ENCODE peak calls at places on chromosome 20, in eight cellular contexts. U, L, W, R, A, Z, Y and H are unnamed samples.

GRCh38 chr20:38307371-38308046 is 3.6 kb downstream of the BPI start:
- DNase-seq in Z (no peak), U (peak), A (no peak), L (no peak), W (no peak), R (no peak), Y (no peak), H (no peak)

GRCh38 chr20:57306747-57307146 is 22.9 kb upstream of the SPO11 start:
- DNase-seq in A (no peak), R (no peak), W (no peak), U (no peak), Y (no peak), L (no peak), Z (no peak), H (no peak)

GRCh38 chr20:45782890-45783289 is 8.8 kb downstream of the WFDC3 start:
- DNase-seq in U (peak), Z (no peak), Y (no peak), L (no peak), R (no peak), A (no peak), W (no peak), H (peak)

GRCh38 chr20:47785321-47785899 is at the start of gene SULF2:
- DNase-seq in Z (no peak), R (peak), L (no peak), Y (no peak), A (no peak), W (no peak), U (no peak), H (no peak)

GRCh38 chr20:64244870-64245603 is 10.5 kb upstream of the PCMTD2 start:
- DNase-seq in L (no peak), U (no peak), A (no peak), Y (no peak), Z (no peak), W (no peak), R (peak), H (no peak)

GRCh38 chr20:17928211-17928611 is 40.4 kb downstream of the SNX5 start:
- DNase-seq in W (no peak), L (no peak), Y (no peak), Z (no peak), R (no peak), A (no peak), U (no peak), H (no peak)

GRCh38 chr20:13990465-13990864 is at the start of gene SEL1L2:
- DNase-seq in Y (no peak), Z (no peak), L (no peak), A (no peak), R (peak), U (no peak), W (no peak), H (no peak)

GRCh38 chr20:2122921-2123320 is 21.3 kb downstream of the STK35 start:
- DNase-seq in R (no peak), L (no peak), Y (no peak), Z (no peak), A (no peak), W (no peak), U (peak), H (no peak)

GRCh38 chr20:32514760-32515159 is 70.4 kb downstream of the NOL4L start:
- DNase-seq in Y (no peak), W (no peak), Z (no peak), R (no peak), A (no peak), L (no peak), U (no peak), H (no peak)

GRCh38 chr20:9660236-9660868 is 146.0 kb downstream of the LAMP5 start:
- DNase-seq in R (no peak), L (peak), W (peak), U (peak), A (no peak), Z (no peak), Y (peak), H (no peak)

GRCh38 chr20:33732166-33732970 is 572 bp downstream of the ZNF341 start:
- DNase-seq in Z (peak), A (no peak), Y (peak), W (peak), L (peak), R (no peak), U (no peak), H (peak)

GRCh38 chr20:5402903-5403531 is 86.3 kb upstream of the PROKR2 start:
- DNase-seq in W (peak), U (peak), Y (peak), Z (no peak), L (peak), A (no peak), R (no peak), H (no peak)

GRCh38 chr20:1489764-1490436 is 1.3 kb downstream of the SIRPB2 start:
- DNase-seq in Z (no peak), L (no peak), W (no peak), R (no peak), U (no peak), A (no peak), Y (no peak), H (peak)

GRCh38 chr20:57395111-57395959 is 4.1 kb downstream of the RBM38 start:
- DNase-seq in L (no peak), U (peak), A (no peak), Z (no peak), R (no peak), W (no peak), Y (no peak), H (no peak)

GRCh38 chr20:20823469-20823868 is 111.0 kb upstream of the RALGAPA2 start:
- DNase-seq in U (no peak), Z (no peak), R (no peak), A (no peak), Y (no peak), L (no peak), W (no peak), H (no peak)

DNA sequence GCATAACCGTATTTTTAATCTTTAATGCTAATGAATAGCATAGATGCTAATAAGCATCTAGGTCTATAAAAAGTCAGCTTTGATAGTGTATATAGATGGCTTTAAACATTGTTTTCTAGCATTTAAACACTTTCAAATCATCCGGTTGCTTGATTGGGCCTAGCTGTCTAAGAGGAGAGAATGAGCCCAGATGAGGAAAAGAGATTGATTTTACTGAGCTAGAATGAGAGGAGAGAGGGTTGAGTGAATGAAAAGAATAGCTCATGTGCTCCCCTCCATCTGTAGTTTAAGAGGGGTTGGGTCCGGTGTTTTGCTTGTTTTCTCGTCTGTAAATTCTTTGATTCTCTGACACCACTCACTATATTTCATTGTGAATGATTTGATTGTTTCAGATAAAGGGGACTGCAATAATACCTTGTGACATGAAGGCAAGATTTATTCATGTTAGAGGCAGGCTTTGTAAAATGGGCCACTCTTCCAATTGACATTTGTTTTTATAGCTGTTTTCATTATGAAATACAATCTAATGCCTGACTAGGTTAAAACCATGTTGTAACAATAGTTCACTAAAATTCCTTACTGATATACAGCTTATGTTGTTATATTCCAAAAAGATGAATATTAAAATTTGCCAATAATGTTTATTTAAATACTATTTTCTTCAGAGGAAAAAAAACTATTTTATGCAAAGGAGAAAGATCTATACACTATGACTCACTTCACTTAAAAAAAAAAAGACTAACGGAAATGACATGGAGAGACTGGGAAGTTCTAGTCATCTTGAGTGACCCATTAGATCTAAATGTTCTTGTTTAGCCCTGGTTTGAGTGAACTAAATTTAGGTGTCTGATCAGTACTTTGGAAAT is 3.2 kb downstream of the PTPN1 start:
- DNase-seq in Y (no peak), A (no peak), L (no peak), U (peak), R (no peak), W (no peak), Z (no peak), H (no peak)
- TF ChIP-seq RAD21 in Y (no peak), A (no peak), L (no peak), U (no peak), R (no peak), W (no peak), Z (no peak), H (no peak)

GRCh38 chr20:24144371-24144770 is 155.8 kb upstream of the GGTLC1 start:
- DNase-seq in R (no peak), U (no peak), A (no peak), W (no peak), Z (no peak), Y (no peak), L (no peak), H (no peak)
- TF ChIP-seq RAD21 in R (no peak), U (no peak), A (no peak), W (no peak), Z (no peak), Y (no peak), L (no peak), H (no peak)

GRCh38 chr20:53529658-53530057 is 64.0 kb downstream of the ZNF217 start:
- DNase-seq in R (no peak), L (no peak), Z (no peak), U (no peak), Y (no peak), W (no peak), A (no peak), H (no peak)

GRCh38 chr20:53533500-53533899 is 60.1 kb downstream of the ZNF217 start:
- DNase-seq in L (no peak), Z (no peak), A (no peak), R (no peak), Y (no peak), W (no peak), U (no peak), H (no peak)

GRCh38 chr20:53527196-53527595 is 66.4 kb downstream of the ZNF217 start:
- DNase-seq in U (no peak), A (no peak), Z (no peak), R (peak), Y (no peak), W (no peak), L (no peak), H (no peak)

GRCh38 chr20:53534037-53534436 is 59.6 kb downstream of the ZNF217 start:
- DNase-seq in W (no peak), Z (no peak), U (no peak), L (no peak), Y (no peak), A (no peak), R (no peak), H (no peak)

DNA sequence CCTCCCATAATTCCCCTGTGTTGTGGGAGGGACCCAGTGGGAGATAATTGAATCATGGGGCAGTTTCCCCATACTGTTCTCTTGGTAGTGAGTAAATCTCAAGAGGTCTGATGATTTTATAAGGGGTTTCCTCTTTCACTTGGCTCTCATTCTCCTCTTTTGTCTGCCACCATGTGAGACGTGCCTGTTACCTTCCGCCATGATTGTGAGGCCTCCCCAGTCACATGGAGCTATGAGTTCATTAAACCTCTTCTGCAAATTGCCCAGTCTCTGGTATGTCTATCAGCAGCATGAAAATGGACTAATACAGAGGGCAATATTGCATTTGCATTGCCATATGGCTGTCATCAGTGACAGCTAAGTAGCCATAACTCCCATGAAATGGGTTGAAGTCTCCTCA is 63.2 kb downstream of the ZNF217 start:
- DNase-seq in Z (no peak), U (no peak), W (no peak), Y (no peak), A (no peak), R (no peak), L (no peak), H (no peak)
- TF ChIP-seq RAD21 in Z (no peak), U (no peak), W (no peak), Y (no peak), A (no peak), R (no peak), L (no peak), H (no peak)

GRCh38 chr20:25314497-25315417 is 66.9 kb downstream of the PYGB start:
- DNase-seq in A (no peak), Y (no peak), L (peak), R (no peak), U (no peak), W (no peak), Z (no peak), H (no peak)

GRCh38 chr20:25318471-25319240 is 70.8 kb downstream of the PYGB start:
- DNase-seq in Y (no peak), Z (peak), A (no peak), L (no peak), W (no peak), R (no peak), U (no peak), H (no peak)

GRCh38 chr20:25317351-25318075 is 69.6 kb downstream of the PYGB start:
- DNase-seq in A (no peak), Y (no peak), U (no peak), Z (no peak), R (no peak), L (no peak), W (no peak), H (no peak)

GRCh38 chr20:25315418-25316210 is 67.7 kb downstream of the PYGB start:
- DNase-seq in R (no peak), Z (no peak), L (no peak), Y (no peak), W (no peak), A (no peak), U (peak), H (no peak)

DNA sequence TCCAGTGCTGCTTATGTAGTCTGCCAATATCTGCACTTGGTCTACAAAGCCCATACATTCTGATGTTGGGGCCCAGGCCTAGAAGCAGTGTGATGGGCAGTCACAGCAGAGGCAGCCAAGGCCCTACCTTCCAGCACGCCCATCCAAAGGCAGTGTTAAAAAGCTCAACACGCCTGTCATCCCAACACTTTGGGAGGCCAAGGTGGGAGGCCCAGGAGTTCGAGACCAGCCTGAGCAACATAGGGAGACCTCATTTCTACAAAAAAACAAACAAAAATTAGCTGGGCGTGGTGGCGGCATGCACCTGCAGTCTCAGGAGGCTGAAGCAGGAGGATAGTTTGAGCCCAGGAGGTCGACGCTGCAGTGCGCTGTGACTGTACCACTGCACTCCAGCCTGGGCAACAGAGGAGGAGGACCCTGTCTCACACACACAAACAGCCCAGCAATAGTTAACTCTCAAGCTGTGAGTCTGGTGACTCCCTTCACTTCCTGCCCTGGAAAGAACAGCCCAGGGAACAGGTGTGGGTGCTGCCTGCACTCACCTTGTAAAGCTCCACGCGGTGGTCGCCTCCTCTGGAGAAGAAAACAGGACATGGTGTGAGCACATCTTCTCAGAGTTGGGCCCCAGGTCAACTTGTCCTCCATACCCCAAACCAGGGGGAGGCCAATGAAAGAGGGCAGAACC is 68.8 kb downstream of the PYGB start:
- DNase-seq in U (no peak), A (no peak), W (no peak), Z (no peak), Y (no peak), R (no peak), L (no peak), H (no peak)
- TF ChIP-seq RAD21 in U (no peak), A (no peak), W (no peak), Z (no peak), Y (no peak), R (no peak), L (no peak), H (no peak)

GRCh38 chr20:24981282-24981681 is 11.3 kb downstream of the APMAP start:
- DNase-seq in Y (no peak), L (no peak), R (no peak), W (no peak), A (no peak), U (no peak), Z (no peak), H (no peak)

GRCh38 chr20:24979036-24979960 is 13.3 kb downstream of the APMAP start:
- DNase-seq in U (no peak), A (no peak), L (no peak), Z (no peak), Y (no peak), W (no peak), R (no peak), H (no peak)

GRCh38 chr20:24981750-24982149 is 10.8 kb downstream of the APMAP start:
- DNase-seq in Z (no peak), L (no peak), R (no peak), W (no peak), U (no peak), Y (no peak), A (no peak), H (no peak)

GRCh38 chr20:24978493-24978892 is 14.1 kb downstream of the APMAP start:
- DNase-seq in L (no peak), Z (no peak), Y (no peak), U (no peak), R (no peak), A (no peak), W (no peak), H (no peak)

GRCh38 chr20:24980321-24981053 is 12.1 kb downstream of the APMAP start:
- DNase-seq in L (no peak), W (no peak), Y (no peak), R (no peak), A (no peak), Z (no peak), U (no peak), H (no peak)
- TF ChIP-seq RAD21 in L (no peak), W (no peak), Y (no peak), R (no peak), A (no peak), Z (no peak), U (no peak), H (no peak)